ENCODE peak calls at places on chromosomes 2 and 18, in ten cellular contexts. R, W, P, O, Z, K, N, J, L and F are unnamed samples.

GRCh38 chr2:152613235-152613634 is 104.0 kb downstream of the PRPF40A start:
- DNase-seq in R (no peak), W (no peak), P (no peak), O (no peak), Z (no peak), K (no peak), N (no peak), J (peak; percentile 25), L (peak; percentile 40), F (no peak)

GRCh38 chr18:76844742-76845477 is 22.6 kb downstream of the ZNF236 start:
- DNase-seq in R (no peak), W (no peak), P (no peak), O (no peak), Z (no peak), K (no peak), N (no peak), J (peak; percentile 40), L (peak; percentile 32), F (no peak)

GRCh38 chr2:196268022-196268421 is 96.6 kb upstream of the STK17B start:
- DNase-seq in R (no peak), W (no peak), P (no peak), O (no peak), Z (no peak), K (no peak), N (no peak), J (peak; percentile 55), L (peak; percentile 31), F (no peak)

GRCh38 chr2:152200562-152201465 is 25.3 kb upstream of the STAM2 start:
- DNase-seq in R (no peak), W (peak; percentile 91), P (no peak), O (no peak), Z (peak; percentile 68), K (no peak), N (no peak), J (peak; percentile 97), L (peak; percentile 93), F (peak; percentile 76)

GRCh38 chr2:191571163-191571769 is 106.7 kb upstream of the NABP1 start:
- DNase-seq in R (no peak), W (no peak), P (no peak), O (peak; percentile 11), Z (peak; percentile 20), K (no peak), N (peak; percentile 26), J (peak; percentile 76), L (peak; percentile 79), F (peak; percentile 27)

GRCh38 chr2:227717687-227718567 is at the start of gene SLC19A3:
- DNase-seq in R (no peak), W (peak; percentile 94), P (peak; percentile 66), O (no peak), Z (peak; percentile 80), K (peak; percentile 1), N (no peak), J (peak; percentile 80), L (peak; percentile 85), F (peak; percentile 18)

GRCh38 chr2:103963331-103963730 is 890.6 kb upstream of the POU3F3 start:
- DNase-seq in R (no peak), W (no peak), P (no peak), O (no peak), Z (no peak), K (no peak), N (no peak), J (no peak), L (no peak), F (no peak)

GRCh38 chr2:166090346-166090745 is 37.5 kb downstream of the SCN1A start:
- DNase-seq in R (no peak), W (no peak), P (no peak), O (no peak), Z (no peak), K (no peak), N (no peak), J (peak; percentile 89), L (peak; percentile 46), F (no peak)